ENCODE peak calls at places on chromosome X, in four cellular contexts. R is NCI-H460, U is NCI-H524, X is OCI-LY7. P is an unnamed sample.
A peak's percentile ranks its signal among the peaks of the same experiment; 100 is the strongest.

GRCh38 chrX:23344208-23344903 is 9.7 kb downstream of the PTCHD1 start:
- DNase-seq in U (no peak), R (no peak), X (no peak), P (no peak)

GRCh38 chrX:1464282-1465131 is 11.8 kb upstream of the ASMTL start:
- DNase-seq in X (no peak), R (no peak), U (no peak), P (no peak)

GRCh38 chrX:38236901-38237615 is 16.4 kb upstream of the SRPX start:
- DNase-seq in R (peak; percentile 42), X (no peak), U (no peak), P (no peak)

GRCh38 chrX:40055495-40055894 is 42.3 kb downstream of the BCOR start:
- DNase-seq in R (no peak), U (no peak), X (no peak), P (no peak)

GRCh38 chrX:144293229-144293628 is 409.4 kb downstream of the UBE2NL start:
- DNase-seq in X (no peak), R (no peak), U (no peak), P (no peak)

GRCh38 chrX:74421181-74422028 is at the start of gene SLC16A2:
- DNase-seq in R (peak; percentile 37), X (no peak), U (peak; percentile 93), P (peak; percentile 46)

GRCh38 chrX:44906041-44906440 is 33.1 kb downstream of the KDM6A start:
- DNase-seq in U (no peak), R (no peak), X (peak; percentile 52), P (no peak)

GRCh38 chrX:123184858-123185251 is 777 bp downstream of the GRIA3 start:
- DNase-seq in X (no peak), R (no peak), U (peak; percentile 43), P (no peak)

GRCh38 chrX:45900751-45901150 is 644.5 kb downstream of the ZNF674 start:
- DNase-seq in R (no peak), X (no peak), U (no peak), P (no peak)

GRCh38 chrX:86171366-86171765 is 23.1 kb downstream of the DACH2 start:
- DNase-seq in U (peak; percentile 66), R (peak; percentile 26), X (peak; percentile 11), P (no peak)

GRCh38 chrX:103730746-103731508 is 20.2 kb downstream of the TMEM31 start:
- DNase-seq in X (no peak), R (peak; percentile 44), U (peak; percentile 47), P (no peak)

GRCh38 chrX:106742193-106742592 is 15.7 kb downstream of the RNF128 start:
- DNase-seq in U (no peak), R (no peak), X (no peak), P (no peak)

GRCh38 chrX:54230440-54231148 is 47.5 kb upstream of the FAM120C start:
- DNase-seq in X (no peak), U (no peak), R (no peak), P (no peak)

GRCh38 chrX:1685460-1685859 is 70.6 kb downstream of the ASMT start:
- DNase-seq in R (no peak), X (no peak), U (no peak), P (no peak)

GRCh38 chrX:19382500-19383145 is 38.9 kb downstream of the PDHA1 start:
- DNase-seq in U (peak; percentile 61), R (peak; percentile 52), X (peak; percentile 55), P (peak; percentile 38)

GRCh38 chrX:115650449-115650848 is 89.5 kb downstream of the PLS3 start:
- DNase-seq in U (no peak), R (no peak), X (no peak), P (no peak)

GRCh38 chrX:47568656-47569295 is 7.8 kb downstream of the ARAF start:
- DNase-seq in X (peak; percentile 50), R (no peak), U (peak; percentile 32), P (peak; percentile 21)

GRCh38 chrX:110795645-110796510 is at the start of gene CHRDL1:
- DNase-seq in R (peak; percentile 5), X (no peak), U (peak; percentile 82), P (no peak)

GRCh38 chrX:23373129-23373804 is 38.6 kb downstream of the PTCHD1 start:
- DNase-seq in R (peak; percentile 1), U (no peak), X (no peak), P (no peak)

GRCh38 chrX:40154853-40155616 is 57.3 kb upstream of the BCOR start:
- DNase-seq in U (peak; percentile 83), R (peak; percentile 79), X (peak; percentile 29), P (no peak)

GRCh38 chrX:42694260-42694815 is 83.6 kb downstream of the PPP1R2C start:
- DNase-seq in R (no peak), X (no peak), U (no peak), P (no peak)

GRCh38 chrX:110759785-110760184 is 35.8 kb downstream of the CHRDL1 start:
- DNase-seq in U (no peak), R (no peak), X (no peak), P (no peak)

GRCh38 chrX:21831496-21831895 is 7.9 kb upstream of the MBTPS2 start:
- DNase-seq in X (no peak), R (no peak), U (no peak), P (no peak)

P was measured in germinal center.